ENCODE peak calls at places on chromosome 4, in seven cellular contexts. Y is psoas muscle, F is astrocyte of the spinal cord, L is testis, W is HepG2, O is GM12878, A is GM23248. G is an unnamed sample.

GRCh38 chr4:150368667-150369066 is 213.3 kb upstream of the MAB21L2 start:
- DNase-seq in Y (no peak), F (no peak), L (no peak), W (no peak), O (no peak), A (no peak), G (peak; percentile 37)

GRCh38 chr4:85787133-85787532 is 312.2 kb downstream of the ARHGAP24 start:
- DNase-seq in Y (no peak), F (peak; percentile 81), L (no peak), W (no peak), O (no peak), A (peak; percentile 88), G (no peak)

GRCh38 chr4:155578219-155578618 is 88.4 kb upstream of the GUCY1A1 start:
- DNase-seq in Y (no peak), F (no peak), L (no peak), W (no peak), O (no peak), A (no peak), G (no peak)

GRCh38 chr4:110484767-110485166 is 8.8 kb downstream of the ENPEP start:
- DNase-seq in Y (no peak), F (peak; percentile 78), L (no peak), W (no peak), O (no peak), A (peak; percentile 95), G (no peak)

GRCh38 chr4:88600129-88600849 is 8.0 kb downstream of the HERC3 start:
- DNase-seq in Y (no peak), F (peak; percentile 85), L (no peak), W (no peak), O (no peak), A (peak; percentile 91), G (peak; percentile 97)

GRCh38 chr4:88880501-88881226 is 176.3 kb downstream of the FAM13A start:
- DNase-seq in Y (no peak), F (no peak), L (no peak), W (no peak), O (no peak), A (no peak), G (peak; percentile 63)

GRCh38 chr4:147843162-147843561 is 111.3 kb downstream of the ARHGAP10 start:
- DNase-seq in Y (no peak), F (no peak), L (no peak), W (peak; percentile 16), O (no peak), A (no peak), G (no peak)

GRCh38 chr4:55214172-55214571 is 88.8 kb upstream of the KDR start:
- DNase-seq in Y (no peak), F (no peak), L (no peak), W (no peak), O (no peak), A (no peak), G (no peak)

GRCh38 chr4:6106156-6106555 is 87.9 kb upstream of the C4orf50 start:
- DNase-seq in Y (no peak), F (no peak), L (peak; percentile 5), W (no peak), O (no peak), A (no peak), G (no peak)

DNA sequence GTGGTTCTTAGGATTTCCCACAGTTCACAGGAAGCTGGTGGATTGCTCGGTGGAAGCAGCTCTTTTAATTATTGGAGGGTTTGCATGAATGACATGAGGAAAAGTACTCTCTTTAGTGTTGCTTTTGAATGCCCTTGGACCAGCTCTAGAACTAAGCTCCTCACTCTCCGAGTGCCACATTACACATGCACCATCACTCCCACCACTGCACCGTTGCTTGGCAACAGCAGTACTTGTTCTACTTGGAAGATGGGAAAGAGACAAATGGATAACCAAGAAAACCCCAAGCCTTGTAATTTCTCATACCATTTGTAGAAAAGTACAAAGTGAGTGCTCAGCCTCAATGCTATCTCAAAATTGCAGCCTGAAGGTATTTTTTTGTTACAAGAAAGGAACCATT is 620.2 kb upstream of the BOD1L1 start:
- DNase-seq in Y (no peak), F (no peak), L (no peak), W (no peak), O (no peak), A (no peak), G (no peak)
- H3K4me3 ChIP-seq in Y (no peak overlapping the region), F (no peak overlapping the region), L (no peak overlapping the region), W (no peak overlapping the region), O (no peak overlapping the region), A (no peak overlapping the region), G (no peak overlapping the region)

GRCh38 chr4:162499478-162499877 is 335.7 kb upstream of the FSTL5 start:
- DNase-seq in Y (no peak), F (no peak), L (no peak), W (no peak), O (no peak), A (peak; percentile 27), G (no peak)
- H3K4me3 ChIP-seq in Y (no peak overlapping the region), F (no peak overlapping the region), L (no peak overlapping the region), W (no peak overlapping the region), O (no peak overlapping the region), A (no peak overlapping the region), G (no peak overlapping the region)

GRCh38 chr4:48698029-48698901 is 81.8 kb downstream of the FRYL start:
- DNase-seq in Y (peak; percentile 30), F (peak; percentile 82), L (peak; percentile 79), W (peak; percentile 75), O (no peak), A (peak; percentile 85), G (no peak)
- H3K4me3 ChIP-seq in Y (no peak overlapping the region), F (no peak overlapping the region), L (no peak overlapping the region), W (no peak overlapping the region), O (no peak overlapping the region), A (peak overlapping the region; percentile 48), G (no peak overlapping the region)

GRCh38 chr4:145099653-145100052 is 1.5 kb downstream of the ABCE1 start:
- DNase-seq in Y (no peak), F (no peak), L (no peak), W (peak; percentile 19), O (no peak), A (peak; percentile 41), G (no peak)

GRCh38 chr4:145101091-145101490 is 3.0 kb downstream of the ABCE1 start:
- DNase-seq in Y (no peak), F (no peak), L (no peak), W (no peak), O (no peak), A (no peak), G (no peak)

GRCh38 chr4:145098675-145099037 is 545 bp downstream of the ABCE1 start:
- DNase-seq in Y (peak; percentile 18), F (peak; percentile 64), L (peak; percentile 61), W (peak; percentile 56), O (no peak), A (peak; percentile 86), G (no peak)

GRCh38 chr4:145103496-145103895 is 5.4 kb downstream of the ABCE1 start:
- DNase-seq in Y (no peak), F (no peak), L (no peak), W (no peak), O (no peak), A (no peak), G (no peak)

DNA sequence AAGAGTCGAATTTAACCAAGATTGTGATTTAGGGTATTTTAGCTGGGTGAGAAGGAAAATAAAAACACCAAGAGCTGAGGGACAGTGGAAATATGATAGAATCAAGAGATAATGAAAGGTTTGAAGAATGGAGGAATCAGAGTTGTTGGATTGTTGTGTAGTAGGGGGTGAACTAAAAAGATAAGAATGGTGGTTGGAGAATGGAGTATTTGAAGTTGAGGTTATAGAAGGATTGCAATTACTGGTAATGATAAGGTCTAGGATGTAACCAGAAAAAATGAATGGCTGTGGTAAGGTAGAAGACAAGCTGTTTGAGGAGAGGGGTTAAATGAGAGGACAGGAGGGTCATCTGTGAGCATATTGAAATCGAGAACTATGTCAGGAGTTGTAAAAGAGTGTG is 4.5 kb downstream of the ABCE1 start:
- DNase-seq in Y (no peak), F (no peak), L (no peak), W (no peak), O (no peak), A (no peak), G (no peak)
- H3K4me3 ChIP-seq in Y (no peak overlapping the region), F (no peak overlapping the region), L (no peak overlapping the region), W (no peak overlapping the region), O (peak overlapping the region; percentile 22), A (no peak overlapping the region), G (no peak overlapping the region)

GRCh38 chr4:184331155-184331995 is 113.7 kb upstream of the ENPP6 start:
- DNase-seq in Y (no peak), F (no peak), L (peak; percentile 40), W (no peak), O (no peak), A (no peak), G (peak; percentile 89)
- H3K4me3 ChIP-seq in Y (no peak overlapping the region), F (no peak overlapping the region), L (no peak overlapping the region), W (peak overlapping the region; percentile 40), O (no peak overlapping the region), A (no peak overlapping the region), G (no peak overlapping the region)

GRCh38 chr4:107989537-107990386 is at the start of gene HADH:
- DNase-seq in Y (peak; percentile 95), F (peak; percentile 91), L (peak; percentile 97), W (peak; percentile 80), O (peak; percentile 64), A (peak; percentile 98), G (peak; percentile 79)

GRCh38 chr4:107987916-107988762 is 1.6 kb upstream of the HADH start:
- DNase-seq in Y (no peak), F (no peak), L (no peak), W (no peak), O (no peak), A (no peak), G (peak; percentile 72)

GRCh38 chr4:107991945-107992625 is 2.4 kb downstream of the HADH start:
- DNase-seq in Y (no peak), F (no peak), L (no peak), W (no peak), O (no peak), A (peak; percentile 31), G (no peak)

GRCh38 chr4:107989162-107989536 is 540 bp upstream of the HADH start:
- DNase-seq in Y (no peak), F (no peak), L (no peak), W (peak; percentile 25), O (no peak), A (no peak), G (no peak)

GRCh38 chr4:107988763-107989035 is 990 bp upstream of the HADH start:
- DNase-seq in Y (no peak), F (no peak), L (no peak), W (no peak), O (no peak), A (no peak), G (peak; percentile 65)
- H3K4me3 ChIP-seq in Y (peak overlapping the region; percentile 91), F (no peak overlapping the region), L (peak overlapping the region; percentile 97), W (peak overlapping the region; percentile 83), O (no peak overlapping the region), A (no peak overlapping the region), G (peak overlapping the region; percentile 85)

GRCh38 chr4:76851375-76851774 is 46.6 kb downstream of the SOWAHB start:
- DNase-seq in Y (no peak), F (no peak), L (no peak), W (no peak), O (no peak), A (no peak), G (no peak)
- H3K4me3 ChIP-seq in Y (no peak overlapping the region), F (no peak overlapping the region), L (no peak overlapping the region), W (no peak overlapping the region), O (no peak overlapping the region), A (no peak overlapping the region), G (no peak overlapping the region)